ENCODE peak calls at places on chromosomes 4 and X, in ten cellular contexts. E is brain microvascular endothelial cell; N is stimulated activated CD4-positive, alpha-beta T cell treated with anti-CD3 and anti-CD28 coated beads, Interleukin-1b, Interleukin-23, amount 100 ng/mL, for 48 hours; L is GM04504; W is left ventricle myocardium inferior; G is activated naive CD8-positive, alpha-beta T cell treated with anti-CD3 and anti-CD28 coated beads for 36 hours; F is adipocyte; R is stomach; H is SJSA1; B is naive thymus-derived CD8-positive, alpha-beta T cell. X is an unnamed sample.

GRCh38 chr4:115844180-115844579 is 730.8 kb upstream of the NDST4 start:
- DNase-seq in R (no peak), E (no peak), H (no peak), N (no peak), B (no peak), W (no peak), L (no peak), F (no peak), G (no peak), X (no peak)

GRCh38 chrX:28794751-28795150 is 207.5 kb downstream of the IL1RAPL1 start:
- DNase-seq in L (no peak), B (no peak), G (no peak), E (no peak), W (no peak), H (no peak), N (no peak), F (no peak), R (no peak), X (no peak)

GRCh38 chrX:3548743-3549441 is 164.6 kb downstream of the PRKX start:
- DNase-seq in L (peak), G (no peak), W (no peak), F (peak), B (no peak), E (peak), R (no peak), H (peak), N (no peak), X (peak)

GRCh38 chr4:21380861-21381260 is 567.7 kb downstream of the KCNIP4 start:
- DNase-seq in E (no peak), F (no peak), N (no peak), W (no peak), H (no peak), R (no peak), B (no peak), G (no peak), L (no peak), X (no peak)

GRCh38 chr4:184097240-184097619 is 120.4 kb downstream of the ENPP6 start:
- DNase-seq in E (no peak), G (peak), W (peak), B (no peak), F (no peak), H (no peak), N (peak), R (peak), L (no peak), X (peak)

GRCh38 chr4:168931215-168931650 is 78.8 kb downstream of the CBR4 start:
- DNase-seq in B (no peak), L (no peak), R (no peak), G (no peak), E (no peak), N (no peak), F (no peak), W (no peak), H (no peak), X (no peak)

GRCh38 chr4:183718876-183719275 is 59.8 kb downstream of the TRAPPC11 start:
- DNase-seq in R (no peak), G (no peak), B (no peak), W (no peak), H (no peak), F (no peak), N (no peak), E (no peak), L (no peak), X (no peak)

GRCh38 chrX:129733335-129733734 is 5.4 kb upstream of the XPNPEP2 start:
- DNase-seq in G (no peak), B (no peak), R (no peak), F (no peak), H (no peak), W (no peak), N (no peak), L (no peak), E (no peak), X (no peak)

GRCh38 chr4:42895452-42895851 is 2.9 kb downstream of the GRXCR1 start:
- DNase-seq in G (no peak), B (no peak), L (no peak), E (no peak), N (no peak), W (no peak), R (no peak), H (no peak), F (no peak), X (no peak)

GRCh38 chr4:72569719-72570235 is 756 bp upstream of the ADAMTS3 start:
- DNase-seq in W (no peak), H (no peak), B (no peak), R (no peak), F (no peak), E (no peak), L (no peak), N (no peak), G (no peak), X (no peak)

GRCh38 chr4:183443609-183444148 is 757 bp upstream of the CDKN2AIP start:
- DNase-seq in G (peak), H (no peak), E (peak), W (no peak), L (peak), N (peak), R (no peak), B (peak), F (no peak), X (peak)